ENCODE peak calls at places on chromosomes 13 and 19, in six cellular contexts. One of them, this sample, is unnamed.

GRCh38 chr13:58773280-58773859 is 1141.8 kb downstream of the PCDH17 start:
- DNase-seq in tibial artery: no peak
- DNase-seq in neural progenitor cell: no peak
- DNase-seq in adrenal gland: no peak
- DNase-seq in left ventricle myocardium inferior: no peak
- DNase-seq in osteoblast: no peak
- DNase-seq in this sample: no peak

GRCh38 chr19:10454267-10454666 is 33.9 kb downstream of the PDE4A start:
- DNase-seq in tibial artery: no peak
- DNase-seq in neural progenitor cell: peak; percentile 93
- DNase-seq in adrenal gland: no peak
- DNase-seq in left ventricle myocardium inferior: no peak
- DNase-seq in osteoblast: peak; percentile 89
- DNase-seq in this sample: no peak

GRCh38 chr13:110047511-110047910 is 259.4 kb downstream of the COL4A1 start:
- DNase-seq in tibial artery: peak; percentile 54
- DNase-seq in neural progenitor cell: no peak
- DNase-seq in adrenal gland: peak; percentile 49
- DNase-seq in left ventricle myocardium inferior: peak; percentile 81
- DNase-seq in osteoblast: no peak
- DNase-seq in this sample: no peak

GRCh38 chr13:98217597-98217996 is 40.5 kb upstream of the RNF113B start:
- DNase-seq in tibial artery: no peak
- DNase-seq in neural progenitor cell: no peak
- DNase-seq in adrenal gland: no peak
- DNase-seq in left ventricle myocardium inferior: no peak
- DNase-seq in osteoblast: no peak
- DNase-seq in this sample: no peak

GRCh38 chr13:114054269-114054668 is 78.2 kb downstream of the RASA3 start:
- DNase-seq in tibial artery: no peak
- DNase-seq in neural progenitor cell: no peak
- DNase-seq in adrenal gland: no peak
- DNase-seq in left ventricle myocardium inferior: no peak
- DNase-seq in osteoblast: no peak
- DNase-seq in this sample: no peak

GRCh38 chr13:102399791-102400618 is 1.8 kb downstream of the FGF14 start:
- DNase-seq in tibial artery: no peak
- DNase-seq in neural progenitor cell: peak; percentile 46
- DNase-seq in adrenal gland: no peak
- DNase-seq in left ventricle myocardium inferior: peak; percentile 25
- DNase-seq in osteoblast: peak; percentile 67
- DNase-seq in this sample: no peak

GRCh38 chr19:40219721-40220276 is 1.6 kb upstream of the TTC9B start:
- DNase-seq in tibial artery: no peak
- DNase-seq in neural progenitor cell: no peak
- DNase-seq in adrenal gland: peak; percentile 65
- DNase-seq in left ventricle myocardium inferior: no peak
- DNase-seq in osteoblast: peak; percentile 98
- DNase-seq in this sample: no peak

GRCh38 chr13:33536639-33537425 is 251.3 kb upstream of the STARD13 start:
- DNase-seq in tibial artery: no peak
- DNase-seq in neural progenitor cell: no peak
- DNase-seq in adrenal gland: no peak
- DNase-seq in left ventricle myocardium inferior: no peak
- DNase-seq in osteoblast: peak; percentile 65
- DNase-seq in this sample: no peak

GRCh38 chr13:101706651-101707050 is 254.2 kb downstream of the ITGBL1 start:
- DNase-seq in tibial artery: no peak
- DNase-seq in neural progenitor cell: no peak
- DNase-seq in adrenal gland: no peak
- DNase-seq in left ventricle myocardium inferior: no peak
- DNase-seq in osteoblast: peak; percentile 91
- DNase-seq in this sample: no peak

GRCh38 chr19:36113895-36114762 is 546 bp downstream of the POLR2I start:
- DNase-seq in tibial artery: peak; percentile 32
- DNase-seq in neural progenitor cell: peak; percentile 45
- DNase-seq in adrenal gland: peak; percentile 49
- DNase-seq in left ventricle myocardium inferior: no peak
- DNase-seq in osteoblast: peak; percentile 85
- DNase-seq in this sample: no peak

GRCh38 chr13:90928109-90928508 is 419.4 kb upstream of the MIR17HG start:
- DNase-seq in tibial artery: no peak
- DNase-seq in neural progenitor cell: no peak
- DNase-seq in adrenal gland: no peak
- DNase-seq in left ventricle myocardium inferior: no peak
- DNase-seq in osteoblast: no peak
- DNase-seq in this sample: no peak

GRCh38 chr19:44939668-44940067 is 2.4 kb upstream of the APOC4 start:
- DNase-seq in tibial artery: no peak
- DNase-seq in neural progenitor cell: no peak
- DNase-seq in adrenal gland: no peak
- DNase-seq in left ventricle myocardium inferior: no peak
- DNase-seq in osteoblast: peak; percentile 25
- DNase-seq in this sample: no peak

GRCh38 chr13:75693227-75693626 is 57.1 kb downstream of the LMO7 start:
- DNase-seq in tibial artery: no peak
- DNase-seq in neural progenitor cell: no peak
- DNase-seq in adrenal gland: no peak
- DNase-seq in left ventricle myocardium inferior: no peak
- DNase-seq in osteoblast: no peak
- DNase-seq in this sample: no peak

GRCh38 chr19:44637390-44637764 is 6.3 kb upstream of the PVR start:
- DNase-seq in tibial artery: no peak
- DNase-seq in neural progenitor cell: no peak
- DNase-seq in adrenal gland: no peak
- DNase-seq in left ventricle myocardium inferior: no peak
- DNase-seq in osteoblast: no peak
- DNase-seq in this sample: no peak

GRCh38 chr19:48646192-48646911 is 365 bp upstream of the CA11 start:
- DNase-seq in tibial artery: peak; percentile 84
- DNase-seq in neural progenitor cell: peak; percentile 96
- DNase-seq in adrenal gland: peak; percentile 94
- DNase-seq in left ventricle myocardium inferior: peak; percentile 88
- DNase-seq in osteoblast: peak; percentile 97
- DNase-seq in this sample: no peak

GRCh38 chr13:112961457-112962369 is 7.3 kb upstream of the MCF2L start:
- DNase-seq in tibial artery: no peak
- DNase-seq in neural progenitor cell: no peak
- DNase-seq in adrenal gland: peak; percentile 4
- DNase-seq in left ventricle myocardium inferior: no peak
- DNase-seq in osteoblast: peak; percentile 74
- DNase-seq in this sample: no peak

GRCh38 chr13:26257049-26257448 is 3.1 kb downstream of the CDK8 start:
- DNase-seq in tibial artery: no peak
- DNase-seq in neural progenitor cell: no peak
- DNase-seq in adrenal gland: no peak
- DNase-seq in left ventricle myocardium inferior: no peak
- DNase-seq in osteoblast: no peak
- DNase-seq in this sample: no peak

GRCh38 chr19:6733338-6734095 is 3.9 kb downstream of the GPR108 start:
- DNase-seq in tibial artery: no peak
- DNase-seq in neural progenitor cell: no peak
- DNase-seq in adrenal gland: no peak
- DNase-seq in left ventricle myocardium inferior: no peak
- DNase-seq in osteoblast: peak; percentile 83
- DNase-seq in this sample: no peak
- TF ChIP-seq CTCF in tibial artery: no peak
- TF ChIP-seq CTCF in neural progenitor cell: peak; percentile 52
- TF ChIP-seq CTCF in adrenal gland: no peak
- TF ChIP-seq CTCF in left ventricle myocardium inferior: peak; percentile 45
- TF ChIP-seq CTCF in osteoblast: peak; percentile 15
- TF ChIP-seq CTCF in this sample: peak; percentile 14

DNA sequence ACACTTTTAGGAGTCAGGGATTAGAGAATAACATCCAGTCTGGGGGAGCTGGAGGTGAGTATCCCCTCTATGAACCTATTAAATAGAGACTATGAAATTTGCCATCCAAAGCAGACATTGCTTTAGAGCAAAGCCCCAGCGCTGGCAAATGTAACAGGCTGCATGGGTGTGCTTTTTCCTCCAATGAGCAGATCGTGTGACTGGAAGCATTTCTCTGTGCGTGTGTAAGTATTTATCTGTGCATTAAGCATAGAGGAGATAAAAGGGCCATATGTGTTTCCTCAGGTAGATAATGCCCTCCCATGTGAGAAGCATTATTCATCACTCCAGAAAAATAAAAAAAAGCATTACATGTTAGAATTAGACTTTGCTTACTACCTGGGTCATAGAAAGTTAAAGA is 924 bp downstream of the TNFSF13B start:
- DNase-seq in tibial artery: no peak
- DNase-seq in neural progenitor cell: no peak
- DNase-seq in adrenal gland: no peak
- DNase-seq in left ventricle myocardium inferior: no peak
- DNase-seq in osteoblast: no peak
- DNase-seq in this sample: no peak
- H3K4me3 ChIP-seq in tibial artery: peak overlapping the region; percentile 53
- H3K4me3 ChIP-seq in neural progenitor cell: no peak overlapping the region
- H3K4me3 ChIP-seq in adrenal gland: peak overlapping the region; percentile 61
- H3K4me3 ChIP-seq in left ventricle myocardium inferior: peak overlapping the region; percentile 60
- H3K4me3 ChIP-seq in osteoblast: peak overlapping the region; percentile 74
- H3K4me3 ChIP-seq in this sample: peak overlapping the region; percentile 60

GRCh38 chr19:7226749-7227148 is 67.5 kb downstream of the INSR start:
- DNase-seq in tibial artery: no peak
- DNase-seq in neural progenitor cell: no peak
- DNase-seq in adrenal gland: no peak
- DNase-seq in left ventricle myocardium inferior: no peak
- DNase-seq in osteoblast: no peak
- DNase-seq in this sample: no peak
- TF ChIP-seq CTCF in tibial artery: no peak
- TF ChIP-seq CTCF in neural progenitor cell: no peak
- TF ChIP-seq CTCF in adrenal gland: no peak
- TF ChIP-seq CTCF in left ventricle myocardium inferior: no peak
- TF ChIP-seq CTCF in osteoblast: no peak
- TF ChIP-seq CTCF in this sample: no peak

GRCh38 chr13:21610687-21611086 is 6.7 kb upstream of the MICU2 start:
- DNase-seq in tibial artery: no peak
- DNase-seq in neural progenitor cell: no peak
- DNase-seq in adrenal gland: no peak
- DNase-seq in left ventricle myocardium inferior: no peak
- DNase-seq in osteoblast: no peak
- DNase-seq in this sample: no peak
- H3K4me3 ChIP-seq in tibial artery: no peak overlapping the region
- H3K4me3 ChIP-seq in neural progenitor cell: no peak overlapping the region
- H3K4me3 ChIP-seq in adrenal gland: no peak overlapping the region
- H3K4me3 ChIP-seq in left ventricle myocardium inferior: no peak overlapping the region
- H3K4me3 ChIP-seq in osteoblast: no peak overlapping the region
- H3K4me3 ChIP-seq in this sample: no peak overlapping the region

DNA sequence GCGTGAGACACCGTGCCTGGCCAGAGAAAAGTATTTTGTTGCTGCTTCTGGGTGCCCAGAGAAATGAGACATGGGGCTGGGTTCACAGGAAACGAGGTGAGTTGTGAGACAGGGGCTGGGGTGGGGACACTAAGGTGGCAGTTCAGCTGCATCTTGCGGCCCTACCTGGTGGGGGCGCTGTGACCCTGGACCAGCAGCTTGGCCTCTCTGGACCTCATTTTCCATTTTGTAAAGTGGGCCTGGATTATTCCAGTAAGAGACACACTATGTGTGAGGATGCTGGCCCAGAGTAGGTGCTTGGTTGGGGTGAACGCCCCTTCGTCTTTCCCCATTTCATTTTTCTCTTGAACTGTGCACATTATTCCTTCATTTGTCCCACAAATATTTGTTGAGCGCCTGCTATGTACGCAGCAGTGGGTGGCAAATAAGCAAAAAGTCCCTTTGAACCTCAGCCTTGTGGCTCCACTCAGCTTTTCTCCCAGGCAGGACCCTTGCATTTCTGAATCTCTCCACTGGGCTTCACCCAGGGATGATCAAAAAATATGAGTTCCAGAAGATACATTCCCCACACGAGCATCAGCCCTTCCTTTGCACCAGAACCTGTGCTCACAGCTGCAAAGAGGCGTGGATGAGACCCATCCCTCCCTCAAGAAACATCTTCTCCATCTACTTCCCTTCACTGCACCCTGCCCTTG is 26.6 kb upstream of the OR10H1 start:
- DNase-seq in tibial artery: no peak
- DNase-seq in neural progenitor cell: no peak
- DNase-seq in adrenal gland: no peak
- DNase-seq in left ventricle myocardium inferior: no peak
- DNase-seq in osteoblast: no peak
- DNase-seq in this sample: no peak
- TF ChIP-seq CTCF in tibial artery: no peak
- TF ChIP-seq CTCF in neural progenitor cell: no peak
- TF ChIP-seq CTCF in adrenal gland: no peak
- TF ChIP-seq CTCF in left ventricle myocardium inferior: no peak
- TF ChIP-seq CTCF in osteoblast: no peak
- TF ChIP-seq CTCF in this sample: peak; percentile 40

GRCh38 chr13:44313674-44314073 is 60.0 kb upstream of the SERP2 start:
- DNase-seq in tibial artery: no peak
- DNase-seq in neural progenitor cell: no peak
- DNase-seq in adrenal gland: no peak
- DNase-seq in left ventricle myocardium inferior: no peak
- DNase-seq in osteoblast: peak; percentile 81
- DNase-seq in this sample: no peak
- H3K4me3 ChIP-seq in tibial artery: no peak overlapping the region
- H3K4me3 ChIP-seq in neural progenitor cell: no peak overlapping the region
- H3K4me3 ChIP-seq in adrenal gland: no peak overlapping the region
- H3K4me3 ChIP-seq in left ventricle myocardium inferior: no peak overlapping the region
- H3K4me3 ChIP-seq in osteoblast: no peak overlapping the region
- H3K4me3 ChIP-seq in this sample: no peak overlapping the region

GRCh38 chr19:58305065-58305931 is at the start of gene ERVK3-1:
- DNase-seq in tibial artery: peak; percentile 97
- DNase-seq in neural progenitor cell: peak; percentile 97
- DNase-seq in adrenal gland: peak; percentile 98
- DNase-seq in left ventricle myocardium inferior: peak; percentile 96
- DNase-seq in osteoblast: peak; percentile 98
- DNase-seq in this sample: peak; percentile 96
- TF ChIP-seq CTCF in tibial artery: peak; percentile 63
- TF ChIP-seq CTCF in neural progenitor cell: no peak
- TF ChIP-seq CTCF in adrenal gland: peak; percentile 30
- TF ChIP-seq CTCF in left ventricle myocardium inferior: peak; percentile 44
- TF ChIP-seq CTCF in osteoblast: no peak
- TF ChIP-seq CTCF in this sample: no peak

DNA sequence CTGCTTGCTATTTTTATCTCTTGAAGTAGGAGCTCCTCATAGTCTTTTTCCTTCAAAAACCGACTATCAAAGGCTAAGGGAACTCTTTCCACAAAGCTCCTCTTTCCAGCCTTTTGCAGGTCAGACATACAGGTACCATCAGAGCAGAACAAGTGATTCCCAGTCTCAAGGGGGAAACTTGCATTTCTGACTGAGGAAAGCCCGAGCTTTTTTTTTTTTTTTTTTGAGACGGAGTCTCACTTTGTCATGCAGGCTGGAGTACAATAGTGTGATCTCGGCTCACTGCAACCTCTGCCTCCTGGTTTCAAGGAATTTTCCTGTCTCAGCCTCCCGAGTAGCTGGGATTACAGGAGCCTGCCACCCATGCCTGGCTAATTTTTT is 32.0 kb downstream of the RUBCNL start:
- DNase-seq in tibial artery: no peak
- DNase-seq in neural progenitor cell: no peak
- DNase-seq in adrenal gland: no peak
- DNase-seq in left ventricle myocardium inferior: no peak
- DNase-seq in osteoblast: no peak
- DNase-seq in this sample: no peak
- H3K4me3 ChIP-seq in tibial artery: no peak overlapping the region
- H3K4me3 ChIP-seq in neural progenitor cell: no peak overlapping the region
- H3K4me3 ChIP-seq in adrenal gland: no peak overlapping the region
- H3K4me3 ChIP-seq in left ventricle myocardium inferior: no peak overlapping the region
- H3K4me3 ChIP-seq in osteoblast: peak overlapping the region; percentile 40
- H3K4me3 ChIP-seq in this sample: no peak overlapping the region

This sample was measured in GM12864.